ENCODE peak calls at places on chromosomes 16 and 17, in eight cellular contexts. J, M, K, B, S, H, U and Y are unnamed samples.

GRCh38 chr17:48357727-48358126 is 72.3 kb downstream of the SKAP1 start:
- DNase-seq in J (no peak), M (no peak), K (no peak), B (no peak), S (no peak), H (no peak), U (no peak), Y (no peak)

GRCh38 chr16:31071861-31072260 is 2.2 kb downstream of the ZNF668 start:
- DNase-seq in J (peak), M (no peak), K (peak), B (peak), S (no peak), H (no peak), U (no peak), Y (peak)

GRCh38 chr16:47553853-47554564 is 92.9 kb downstream of the PHKB start:
- DNase-seq in J (no peak), M (no peak), K (no peak), B (no peak), S (no peak), H (no peak), U (no peak), Y (no peak)

GRCh38 chr17:5413682-5414081 is 5.8 kb downstream of the NUP88 start:
- DNase-seq in J (no peak), M (no peak), K (peak), B (peak), S (no peak), H (peak), U (no peak), Y (peak)

GRCh38 chr17:81840826-81841778 is 6.3 kb upstream of the PPP1R27 start:
- DNase-seq in J (no peak), M (no peak), K (no peak), B (no peak), S (peak), H (no peak), U (no peak), Y (no peak)

GRCh38 chr17:57747221-57748017 is 2.3 kb upstream of the CCDC182 start:
- DNase-seq in J (peak), M (peak), K (peak), B (peak), S (no peak), H (peak), U (peak), Y (peak)

GRCh38 chr16:65054457-65054856 is 67.4 kb downstream of the CDH11 start:
- DNase-seq in J (no peak), M (no peak), K (no peak), B (no peak), S (no peak), H (no peak), U (no peak), Y (no peak)

GRCh38 chr16:74743668-74744299 is 30.8 kb downstream of the FA2H start:
- DNase-seq in J (peak), M (no peak), K (peak), B (no peak), S (no peak), H (peak), U (no peak), Y (no peak)

GRCh38 chr17:41602524-41602923 is 10.0 kb downstream of the KRT16 start:
- DNase-seq in J (no peak), M (no peak), K (no peak), B (no peak), S (no peak), H (no peak), U (no peak), Y (no peak)

GRCh38 chr16:49344401-49344800 is 29.2 kb upstream of the C16orf78 start:
- DNase-seq in J (no peak), M (no peak), K (no peak), B (no peak), S (peak), H (no peak), U (no peak), Y (no peak)

GRCh38 chr17:80761421-80761871 is 216.8 kb downstream of the RPTOR start:
- DNase-seq in J (no peak), M (no peak), K (peak), B (no peak), S (peak), H (no peak), U (no peak), Y (no peak)

GRCh38 chr17:45261577-45262515 is at the start of gene SPATA32:
- DNase-seq in J (peak), M (peak), K (no peak), B (no peak), S (no peak), H (no peak), U (no peak), Y (no peak)

GRCh38 chr17:8371786-8372185 is 4.7 kb downstream of the KRABD2 start:
- DNase-seq in J (no peak), M (no peak), K (no peak), B (no peak), S (no peak), H (no peak), U (no peak), Y (no peak)

GRCh38 chr16:1745900-1746692 is 25.2 kb downstream of the NME3 start:
- DNase-seq in J (no peak), M (no peak), K (peak), B (no peak), S (no peak), H (peak), U (no peak), Y (no peak)

GRCh38 chr17:43952351-43952723 is 1.4 kb downstream of the PYY start:
- DNase-seq in J (no peak), M (no peak), K (no peak), B (no peak), S (no peak), H (no peak), U (no peak), Y (no peak)

GRCh38 chr17:77585142-77585860 is 373.2 kb upstream of the TNRC6C start:
- DNase-seq in J (no peak), M (no peak), K (no peak), B (no peak), S (no peak), H (no peak), U (no peak), Y (no peak)

GRCh38 chr16:66223176-66223780 is 143.2 kb upstream of the CDH5 start:
- DNase-seq in J (no peak), M (no peak), K (peak), B (peak), S (peak), H (no peak), U (no peak), Y (no peak)

GRCh38 chr16:47197536-47198179 is 53.9 kb upstream of the NETO2 start:
- DNase-seq in J (no peak), M (no peak), K (no peak), B (peak), S (no peak), H (no peak), U (no peak), Y (peak)

GRCh38 chr16:50151744-50152143 is 1.4 kb upstream of the TENT4B start:
- DNase-seq in J (no peak), M (no peak), K (no peak), B (no peak), S (peak), H (no peak), U (no peak), Y (no peak)

GRCh38 chr17:15882058-15882720 is 62.7 kb upstream of the ADORA2B start:
- DNase-seq in J (no peak), M (no peak), K (no peak), B (no peak), S (no peak), H (no peak), U (no peak), Y (no peak)

GRCh38 chr17:78226752-78227454 is 4.5 kb upstream of the TMEM235 start:
- DNase-seq in J (peak), M (no peak), K (no peak), B (no peak), S (no peak), H (no peak), U (no peak), Y (no peak)

GRCh38 chr16:68257906-68258800 is 6.2 kb upstream of the SLC7A6 start:
- DNase-seq in J (no peak), M (no peak), K (peak), B (no peak), S (no peak), H (no peak), U (peak), Y (peak)

GRCh38 chr16:57906385-57907316 is 64.3 kb downstream of the CNGB1 start:
- DNase-seq in J (no peak), M (no peak), K (no peak), B (no peak), S (no peak), H (no peak), U (no peak), Y (no peak)

GRCh38 chr16:13552960-13553257 is 367.0 kb upstream of the ERCC4 start:
- DNase-seq in J (no peak), M (no peak), K (no peak), B (no peak), S (no peak), H (no peak), U (no peak), Y (no peak)

GRCh38 chr17:81905993-81906392 is 4.0 kb downstream of the NPB start:
- DNase-seq in J (no peak), M (no peak), K (no peak), B (no peak), S (no peak), H (no peak), U (no peak), Y (no peak)

GRCh38 chr17:50219345-50219744 is 17.9 kb upstream of the COL1A1 start:
- DNase-seq in J (no peak), M (no peak), K (peak), B (no peak), S (no peak), H (peak), U (no peak), Y (no peak)

GRCh38 chr17:31394544-31394943 is 3.1 kb downstream of the RAB11FIP4 start:
- DNase-seq in J (no peak), M (no peak), K (peak), B (peak), S (peak), H (peak), U (peak), Y (no peak)

GRCh38 chr16:86355951-86356350 is 154.4 kb upstream of the FOXF1 start:
- DNase-seq in J (no peak), M (no peak), K (no peak), B (no peak), S (no peak), H (no peak), U (no peak), Y (no peak)

GRCh38 chr17:73706858-73707257 is 62.6 kb upstream of the SDK2 start:
- DNase-seq in J (peak), M (no peak), K (no peak), B (no peak), S (peak), H (no peak), U (no peak), Y (no peak)

GRCh38 chr16:48628359-48628985 is 18.5 kb upstream of the N4BP1 start:
- DNase-seq in J (no peak), M (no peak), K (no peak), B (no peak), S (peak), H (no peak), U (no peak), Y (no peak)

GRCh38 chr16:69311115-69311532 is at the start of gene VPS4A:
- DNase-seq in J (peak), M (peak), K (peak), B (peak), S (peak), H (peak), U (peak), Y (peak)

GRCh38 chr17:7747586-7747985 is 30.0 kb downstream of the DNAH2 start:
- DNase-seq in J (no peak), M (no peak), K (peak), B (peak), S (no peak), H (peak), U (no peak), Y (peak)

GRCh38 chr17:4658478-4659305 is 17.2 kb upstream of the ALOX15 start:
- DNase-seq in J (no peak), M (no peak), K (peak), B (peak), S (no peak), H (peak), U (no peak), Y (no peak)

GRCh38 chr17:4314179-4314578 is 50.4 kb upstream of the ANKFY1 start:
- DNase-seq in J (no peak), M (no peak), K (no peak), B (no peak), S (no peak), H (no peak), U (no peak), Y (no peak)

GRCh38 chr16:82748026-82748425 is 121.3 kb downstream of the CDH13 start:
- DNase-seq in J (no peak), M (no peak), K (peak), B (peak), S (no peak), H (no peak), U (no peak), Y (no peak)

GRCh38 chr16:30775381-30776099 is 11.5 kb downstream of the ZNF629 start:
- DNase-seq in J (peak), M (no peak), K (peak), B (no peak), S (no peak), H (no peak), U (peak), Y (peak)

GRCh38 chr17:73787721-73788051 is 143.4 kb upstream of the SDK2 start:
- DNase-seq in J (no peak), M (no peak), K (no peak), B (no peak), S (no peak), H (no peak), U (no peak), Y (no peak)